ENCODE peak calls at places on chromosomes 1 and 21, in seven cellular contexts. A, Q, P, E, K, V and Z are unnamed samples.

GRCh38 chr1:209890606-209891330 is 47.2 kb upstream of the SYT14 start:
- DNase-seq in V (no peak), K (no peak), Q (no peak), E (no peak), A (peak; percentile 52), P (no peak), Z (no peak)

GRCh38 chr1:97082160-97082848 is 360.7 kb downstream of the PTBP2 start:
- DNase-seq in A (no peak), E (no peak), K (no peak), V (no peak), Q (no peak), P (no peak), Z (no peak)

GRCh38 chr1:1202831-1203560 is 3.4 kb downstream of the TNFRSF18 start:
- DNase-seq in A (no peak), Q (no peak), P (no peak), K (peak; percentile 48), E (no peak), V (no peak), Z (peak; percentile 30)

GRCh38 chr1:46134660-46135331 is 2.4 kb upstream of the PIK3R3 start:
- DNase-seq in K (no peak), Q (no peak), P (peak; percentile 97), A (peak; percentile 95), E (no peak), V (no peak), Z (no peak)

GRCh38 chr1:8078176-8078671 is 52.1 kb upstream of the ERRFI1 start:
- DNase-seq in A (peak; percentile 77), V (peak; percentile 78), E (no peak), P (peak; percentile 83), Q (peak; percentile 78), K (no peak), Z (no peak)

GRCh38 chr1:115650961-115651360 is 9.2 kb downstream of the VANGL1 start:
- DNase-seq in P (no peak), E (no peak), V (no peak), Q (peak; percentile 78), K (no peak), A (no peak), Z (no peak)

GRCh38 chr1:1757422-1758058 is 20.7 kb downstream of the NADK start:
- DNase-seq in V (no peak), E (no peak), K (no peak), A (no peak), P (no peak), Q (no peak), Z (no peak)

GRCh38 chr1:35079003-35079930 is at the start of gene ZMYM1:
- DNase-seq in V (peak; percentile 91), P (peak; percentile 92), K (peak; percentile 93), E (peak; percentile 86), A (peak; percentile 83), Q (peak; percentile 97), Z (peak; percentile 95)

GRCh38 chr1:243667591-243667990 is 182.5 kb downstream of the AKT3 start:
- DNase-seq in A (no peak), P (no peak), E (peak; percentile 12), Q (no peak), V (no peak), K (no peak), Z (peak; percentile 28)

GRCh38 chr1:56148466-56149193 is 430.7 kb downstream of the PLPP3 start:
- DNase-seq in P (no peak), A (no peak), E (no peak), Q (no peak), K (no peak), V (no peak), Z (no peak)

GRCh38 chr1:56577859-56578663 is 1.3 kb downstream of the PLPP3 start:
- DNase-seq in A (peak; percentile 61), V (peak; percentile 31), P (peak; percentile 69), K (no peak), Q (peak; percentile 75), E (no peak), Z (peak; percentile 51)

GRCh38 chr1:201795066-201795465 is 33.9 kb upstream of the IPO9 start:
- DNase-seq in A (no peak), K (no peak), P (peak; percentile 53), Q (peak; percentile 45), E (no peak), V (no peak), Z (no peak)

GRCh38 chr1:214494706-214495105 is 56.7 kb downstream of the PTPN14 start:
- DNase-seq in A (no peak), V (peak; percentile 51), Q (peak; percentile 88), K (no peak), P (no peak), E (no peak), Z (no peak)

GRCh38 chr1:155392898-155393411 is 72.3 kb downstream of the RUSC1 start:
- DNase-seq in E (no peak), K (no peak), P (peak; percentile 69), Q (no peak), V (no peak), A (peak; percentile 55), Z (no peak)

GRCh38 chr1:200888349-200888838 is 6.3 kb upstream of the INAVA start:
- DNase-seq in K (no peak), E (no peak), A (no peak), V (no peak), Q (peak; percentile 68), P (no peak), Z (peak; percentile 58)

GRCh38 chr1:161020573-161021167 is at the start of gene F11R:
- DNase-seq in V (peak; percentile 85), P (peak; percentile 36), K (peak; percentile 79), Q (peak; percentile 92), A (no peak), E (peak; percentile 35), Z (peak; percentile 72)

GRCh38 chr1:107559881-107560280 is 405.1 kb downstream of the VAV3 start:
- DNase-seq in V (no peak), Q (no peak), A (no peak), P (no peak), E (no peak), K (no peak), Z (no peak)

GRCh38 chr1:116374340-116375164 is 1.5 kb downstream of the ATP1A1 start:
- DNase-seq in V (no peak), Q (peak; percentile 31), A (no peak), P (peak; percentile 41), E (no peak), K (no peak), Z (peak; percentile 33)

GRCh38 chr1:107972781-107973180 is 7.8 kb upstream of the VAV3 start:
- DNase-seq in A (no peak), V (no peak), E (no peak), Q (no peak), P (no peak), K (no peak), Z (no peak)

DNA sequence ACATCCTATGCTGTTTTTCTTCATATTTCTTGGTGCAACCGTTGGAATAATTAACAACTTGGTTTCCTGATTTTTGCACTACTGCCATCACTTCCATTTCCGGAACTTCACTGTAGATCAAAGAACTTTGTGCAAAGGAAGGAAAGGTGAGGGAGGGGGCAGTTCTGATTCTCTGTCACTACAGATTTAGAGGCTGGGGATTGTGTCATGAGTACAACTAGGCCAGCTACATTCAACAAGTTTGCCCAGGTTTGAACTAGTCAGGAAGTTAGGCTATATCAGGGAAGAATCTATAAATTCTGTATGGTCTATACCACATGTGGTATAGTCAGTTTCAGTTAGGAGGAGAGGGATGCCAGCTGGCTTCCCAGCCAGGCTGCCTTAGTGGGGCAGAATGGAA is 84.2 kb downstream of the RGL1 start:
- DNase-seq in Q (no peak), A (no peak), P (no peak), K (no peak), E (no peak), V (no peak), Z (no peak)
- H2BK5ac ChIP-seq in Q (no peak overlapping the region), A (no peak overlapping the region), P (no peak overlapping the region), K (no peak overlapping the region), E (no peak overlapping the region), V (no peak overlapping the region), Z (no peak overlapping the region)

GRCh38 chr1:230236301-230236700 is 169.3 kb downstream of the GALNT2 start:
- DNase-seq in E (no peak), K (no peak), A (no peak), Q (peak; percentile 69), V (no peak), P (no peak), Z (no peak)
- H3K18ac ChIP-seq in E (no peak overlapping the region), K (no peak overlapping the region), A (no peak overlapping the region), Q (no peak overlapping the region), V (no peak overlapping the region), P (no peak overlapping the region), Z (no peak overlapping the region)

GRCh38 chr1:237687837-237688236 is 202.9 kb downstream of the ZP4 start:
- DNase-seq in P (no peak), V (no peak), E (no peak), A (peak; percentile 2), Q (no peak), K (no peak), Z (no peak)
- H3K4ac ChIP-seq in P (no peak overlapping the region), V (no peak overlapping the region), E (no peak overlapping the region), A (no peak overlapping the region), Q (no peak overlapping the region), K (no peak overlapping the region), Z (no peak overlapping the region)

DNA sequence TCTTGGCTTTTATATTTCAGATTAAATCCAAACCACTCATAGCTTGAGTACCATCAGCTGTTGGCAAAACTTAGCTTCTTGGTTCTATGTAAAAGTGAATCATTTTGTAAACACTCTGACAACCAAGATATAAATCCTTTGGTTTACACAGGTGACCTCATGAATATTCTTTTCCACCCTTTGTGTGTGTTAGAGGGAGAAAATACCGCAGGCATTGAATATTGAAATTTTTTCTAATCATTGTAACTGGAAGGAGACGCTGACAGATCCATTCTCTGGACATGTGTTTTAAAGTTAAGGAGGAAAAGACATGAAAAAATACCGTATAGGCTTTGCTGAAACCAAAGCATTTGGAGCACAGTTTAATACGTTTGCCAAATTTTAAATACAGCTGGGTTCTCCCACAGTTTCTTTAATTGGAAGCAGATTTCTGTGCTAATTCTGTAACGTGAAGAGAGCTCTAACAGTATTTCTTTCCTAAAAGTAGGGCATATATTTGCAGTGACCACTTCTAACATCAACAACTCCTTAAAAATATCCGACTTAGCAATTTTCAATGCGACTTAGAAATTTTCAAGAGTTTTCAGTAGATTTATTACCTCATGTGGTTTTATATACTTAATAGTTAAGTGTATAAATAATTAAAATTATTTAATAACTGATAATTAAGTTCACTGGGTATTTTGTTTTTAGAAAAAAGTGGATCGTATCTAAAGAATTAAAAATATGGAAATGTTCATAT is 388.2 kb downstream of the USP25 start:
- DNase-seq in E (no peak), V (no peak), A (peak; percentile 88), P (no peak), K (no peak), Q (no peak), Z (no peak)
- H2BK5ac ChIP-seq in E (no peak overlapping the region), V (no peak overlapping the region), A (peak overlapping the region; percentile 95), P (peak overlapping the region; percentile 62), K (no peak overlapping the region), Q (no peak overlapping the region), Z (no peak overlapping the region)

DNA sequence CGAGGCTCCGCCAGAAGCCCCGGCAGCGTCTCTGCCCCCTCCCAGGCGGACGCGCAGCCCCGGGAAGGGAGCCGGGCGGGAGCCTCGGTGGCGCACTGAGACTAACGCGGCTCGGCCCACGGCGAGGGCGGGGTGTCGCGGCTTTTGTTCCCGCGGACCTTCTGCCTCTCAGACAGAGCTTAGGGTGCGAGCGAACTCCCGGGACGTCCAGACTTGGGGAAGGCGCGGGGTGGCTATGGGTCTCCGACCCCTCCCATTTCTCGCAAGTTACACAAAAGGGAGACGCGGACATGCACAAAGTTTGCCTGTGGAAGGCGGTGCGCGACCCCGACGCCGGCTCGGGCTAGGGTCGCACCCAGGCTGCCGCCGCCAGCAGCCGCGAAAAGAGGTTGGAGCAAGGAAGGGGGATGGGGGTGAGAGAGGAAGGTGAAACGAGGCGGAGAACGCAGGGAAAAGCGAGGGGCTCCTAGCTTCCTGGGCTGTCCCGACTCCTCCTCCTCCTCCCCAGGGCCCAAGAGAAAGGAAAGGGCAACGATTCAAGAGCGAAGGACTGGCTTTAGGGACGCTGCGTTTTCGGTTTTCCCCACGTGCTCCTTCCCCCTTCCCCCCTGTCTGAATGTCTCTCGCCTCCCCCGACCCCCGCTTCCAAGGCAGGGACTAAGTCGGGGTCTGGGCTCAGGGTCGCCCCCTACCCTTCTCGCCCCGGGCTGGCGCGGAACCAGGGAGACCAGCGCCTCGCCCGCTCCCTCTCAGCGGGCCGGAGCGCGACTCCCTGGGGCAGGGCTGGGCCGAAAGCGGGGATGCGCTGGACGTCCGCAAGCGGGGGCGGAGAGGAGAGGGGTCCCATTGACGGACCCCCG is 729 bp downstream of the APP start:
- DNase-seq in K (peak; percentile 63), V (no peak), Q (peak; percentile 85), E (peak; percentile 58), P (peak; percentile 81), A (peak; percentile 65), Z (peak; percentile 37)
- H3K18ac ChIP-seq in K (peak overlapping the region; percentile 93), V (peak overlapping the region; percentile 100), Q (peak overlapping the region; percentile 98), E (peak overlapping the region; percentile 99), P (peak overlapping the region; percentile 98), A (peak overlapping the region; percentile 80), Z (peak overlapping the region; percentile 52)